ENCODE peak calls at places on chromosome 10, in seven cellular contexts. N, J, G, Q, O, Z and D are unnamed samples.

GRCh38 chr10:23459323-23459939 is 20.6 kb downstream of the OTUD1 start:
- DNase-seq in N (no peak), J (no peak), G (no peak), Q (no peak), O (no peak), Z (no peak), D (no peak)

GRCh38 chr10:266974-267425 is 131.7 kb downstream of the ZMYND11 start:
- DNase-seq in N (no peak), J (no peak), G (no peak), Q (no peak), O (no peak), Z (no peak), D (no peak)

GRCh38 chr10:44071479-44071878 is 313.4 kb downstream of the CXCL12 start:
- DNase-seq in N (no peak), J (no peak), G (no peak), Q (no peak), O (no peak), Z (no peak), D (no peak)

GRCh38 chr10:48595533-48595932 is 9.3 kb downstream of the ARHGAP22 start:
- DNase-seq in N (no peak), J (no peak), G (no peak), Q (no peak), O (peak), Z (no peak), D (no peak)

GRCh38 chr10:25725917-25726716 is 207.9 kb upstream of the MYO3A start:
- DNase-seq in N (no peak), J (no peak), G (no peak), Q (no peak), O (no peak), Z (peak), D (no peak)

GRCh38 chr10:72277340-72277995 is 3.7 kb downstream of the DDIT4 start:
- DNase-seq in N (peak), J (no peak), G (no peak), Q (no peak), O (no peak), Z (no peak), D (no peak)

GRCh38 chr10:29725133-29725720 is 90.5 kb upstream of the SVIL start:
- DNase-seq in N (no peak), J (no peak), G (no peak), Q (no peak), O (no peak), Z (no peak), D (no peak)

GRCh38 chr10:14625210-14625621 is 149.5 kb downstream of the FAM107B start:
- DNase-seq in N (no peak), J (no peak), G (no peak), Q (no peak), O (no peak), Z (no peak), D (no peak)

GRCh38 chr10:92244796-92245195 is 46.1 kb downstream of the CPEB3 start:
- DNase-seq in N (no peak), J (no peak), G (no peak), Q (no peak), O (no peak), Z (no peak), D (no peak)

GRCh38 chr10:107520348-107520747 is 355.8 kb upstream of the SORCS1 start:
- DNase-seq in N (no peak), J (no peak), G (no peak), Q (no peak), O (no peak), Z (no peak), D (no peak)

GRCh38 chr10:108346066-108346465 is 1181.6 kb upstream of the SORCS1 start:
- DNase-seq in N (no peak), J (no peak), G (no peak), Q (no peak), O (no peak), Z (no peak), D (no peak)

GRCh38 chr10:120477006-120477722 is 20.1 kb downstream of the PLPP4 start:
- DNase-seq in N (no peak), J (no peak), G (no peak), Q (no peak), O (no peak), Z (no peak), D (no peak)

GRCh38 chr10:12510566-12510965 is 161.2 kb downstream of the CAMK1D start:
- DNase-seq in N (no peak), J (no peak), G (no peak), Q (no peak), O (peak), Z (no peak), D (no peak)

GRCh38 chr10:1643161-1643910 is 94.0 kb downstream of the ADARB2 start:
- DNase-seq in N (no peak), J (no peak), G (no peak), Q (no peak), O (peak), Z (no peak), D (no peak)

GRCh38 chr10:525565-526315 is 163.7 kb downstream of the DIP2C start:
- DNase-seq in N (peak), J (no peak), G (no peak), Q (no peak), O (no peak), Z (no peak), D (no peak)

DNA sequence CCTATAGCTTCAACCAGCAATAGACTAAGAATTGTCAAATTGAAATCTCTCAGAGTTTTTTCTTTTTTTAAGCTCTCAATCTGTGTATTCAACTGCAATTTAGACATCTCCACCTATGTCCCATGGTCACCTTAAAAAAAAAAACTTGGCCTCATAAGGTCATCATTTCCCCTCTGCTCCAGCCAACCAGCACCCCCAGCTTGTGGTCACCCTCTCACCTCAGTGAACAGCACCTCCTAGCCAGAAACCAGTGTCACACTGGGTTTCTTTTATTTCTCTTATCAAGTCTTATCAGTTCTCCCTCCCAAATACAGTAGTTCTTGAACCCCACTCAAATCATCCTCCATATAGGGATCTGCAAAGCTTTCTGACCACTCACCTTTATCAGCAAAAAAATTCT is 4.0 kb downstream of the ITGB1 start:
- DNase-seq in N (no peak), J (no peak), G (no peak), Q (no peak), O (no peak), Z (no peak), D (no peak)
- H3K27ac ChIP-seq in N (peak), J (no peak), G (peak), Q (peak), O (peak), Z (peak), D (peak)

GRCh38 chr10:70738425-70739121 is 46.6 kb downstream of the TBATA start:
- DNase-seq in N (no peak), J (no peak), G (no peak), Q (no peak), O (no peak), Z (no peak), D (no peak)

GRCh38 chr10:70737977-70738376 is 47.2 kb downstream of the TBATA start:
- DNase-seq in N (no peak), J (no peak), G (no peak), Q (no peak), O (no peak), Z (no peak), D (no peak)

GRCh38 chr10:70742537-70743429 is 42.4 kb downstream of the TBATA start:
- DNase-seq in N (no peak), J (no peak), G (no peak), Q (no peak), O (no peak), Z (no peak), D (no peak)

GRCh38 chr10:70743430-70743788 is 41.8 kb downstream of the TBATA start:
- DNase-seq in N (no peak), J (no peak), G (no peak), Q (no peak), O (no peak), Z (no peak), D (no peak)

GRCh38 chr10:70740441-70741288 is 44.5 kb downstream of the TBATA start:
- DNase-seq in N (no peak), J (no peak), G (no peak), Q (no peak), O (no peak), Z (no peak), D (no peak)
- H3K4me3 ChIP-seq in N (no peak), J (no peak), G (no peak), Q (no peak), O (no peak), Z (no peak), D (no peak)

DNA sequence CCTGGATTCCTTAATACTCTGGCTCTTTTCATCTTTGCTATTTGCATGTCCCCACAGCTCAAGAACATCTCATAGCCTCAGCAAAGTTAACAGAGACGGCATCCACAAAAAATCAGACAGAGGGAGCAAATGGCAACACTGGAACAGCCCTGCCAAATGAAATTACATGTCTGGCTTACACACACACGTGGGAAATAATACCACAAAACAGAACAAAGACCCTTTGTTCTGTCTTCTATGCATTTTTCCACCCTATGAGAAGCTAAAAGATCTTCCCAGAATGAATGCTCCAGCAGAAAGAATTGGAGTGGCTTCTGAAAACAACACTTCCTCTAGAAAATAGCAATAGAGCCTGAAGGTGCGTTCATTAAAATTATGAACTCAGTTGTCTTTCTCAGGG is 139.6 kb downstream of the ALOX5 start:
- DNase-seq in N (no peak), J (no peak), G (no peak), Q (no peak), O (no peak), Z (no peak), D (no peak)
- H3K27ac ChIP-seq in N (no peak), J (no peak), G (no peak), Q (no peak), O (no peak), Z (no peak), D (no peak)

DNA sequence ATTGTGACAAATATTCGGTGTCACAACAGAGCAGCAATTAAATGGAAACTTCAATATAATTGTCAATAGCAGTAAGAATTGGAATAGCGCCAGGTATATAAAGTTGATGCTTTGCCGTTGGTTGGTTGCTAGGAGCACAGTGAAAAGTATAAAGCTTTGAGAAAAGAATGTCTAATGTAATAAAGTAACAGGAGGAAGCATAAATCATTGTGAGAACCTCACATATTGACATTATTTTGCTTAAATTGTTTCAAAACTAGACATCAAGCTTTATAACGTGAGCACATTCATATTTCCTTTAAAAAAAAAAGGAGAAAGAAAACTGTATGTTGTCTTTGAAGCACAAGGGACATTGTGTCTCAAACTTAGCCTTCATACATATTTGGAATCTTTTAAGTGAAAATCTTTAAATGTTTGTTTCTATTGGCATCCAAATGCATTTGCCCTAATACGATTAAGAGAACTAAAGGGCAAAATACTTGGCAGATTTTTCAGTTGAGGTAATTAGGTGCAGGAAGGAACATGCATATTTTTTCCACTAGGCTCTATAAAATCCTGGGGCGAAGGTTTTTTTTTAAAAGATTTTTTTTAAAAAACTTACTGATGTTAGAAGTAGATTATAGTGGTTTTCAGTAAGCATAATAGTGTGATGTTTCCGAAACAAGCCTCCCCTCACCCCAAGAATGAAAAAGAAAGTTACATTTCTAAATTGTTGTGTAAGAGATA is 92.3 kb downstream of the ARID5B start:
- DNase-seq in N (no peak), J (no peak), G (no peak), Q (no peak), O (no peak), Z (peak), D (no peak)
- H3K4me3 ChIP-seq in N (peak), J (no peak), G (no peak), Q (peak), O (no peak), Z (peak), D (no peak)